ENCODE peak calls at places on chromosomes 3 and 15, in four cellular contexts. R, F, C and D are unnamed samples.

GRCh38 chr3:17320266-17320665 is 422.2 kb downstream of the TBC1D5 start:
- DNase-seq in R (no peak), C (no peak), F (no peak), D (peak; percentile 46)

GRCh38 chr3:13879102-13879945 is 547 bp downstream of the WNT7A start:
- DNase-seq in C (no peak), F (no peak), R (peak; percentile 11), D (peak; percentile 33)

GRCh38 chr3:189169728-189170127 is 2.0 kb upstream of the TPRG1 start:
- DNase-seq in C (no peak), F (no peak), R (no peak), D (no peak)

GRCh38 chr3:172622916-172623700 is 87.8 kb downstream of the NCEH1 start:
- DNase-seq in R (peak; percentile 70), C (no peak), F (peak; percentile 33), D (peak; percentile 70)

GRCh38 chr15:83930813-83931212 is 276.9 kb downstream of the ADAMTSL3 start:
- DNase-seq in C (no peak), R (no peak), F (peak; percentile 33), D (no peak)

GRCh38 chr15:73265536-73266153 is 103.1 kb downstream of the HCN4 start:
- DNase-seq in C (peak; percentile 16), F (peak; percentile 2), R (peak; percentile 53), D (peak; percentile 71)

GRCh38 chr3:64732570-64732969 is 44.8 kb upstream of the ADAMTS9 start:
- DNase-seq in F (no peak), C (no peak), R (peak; percentile 58), D (peak; percentile 33)

GRCh38 chr15:26087395-26087794 is 224.3 kb upstream of the ATP10A start:
- DNase-seq in C (no peak), R (peak; percentile 6), F (no peak), D (no peak)

GRCh38 chr3:151843275-151843674 is 29.4 kb downstream of the AADAC start:
- DNase-seq in F (no peak), C (no peak), R (no peak), D (peak; percentile 33)

GRCh38 chr15:36177590-36178281 is 401.7 kb upstream of the CDIN1 start:
- DNase-seq in R (peak; percentile 66), F (peak; percentile 90), C (no peak), D (no peak)

GRCh38 chr15:72306211-72306785 is 13.7 kb downstream of the CELF6 start:
- DNase-seq in C (no peak), F (no peak), R (peak; percentile 49), D (no peak)

GRCh38 chr15:91578511-91578910 is 275.0 kb upstream of the SLCO3A1 start:
- DNase-seq in R (no peak), C (no peak), F (no peak), D (no peak)

GRCh38 chr15:69893863-69894262 is 203.9 kb downstream of the TLE3 start:
- DNase-seq in C (no peak), R (peak; percentile 10), F (no peak), D (no peak)

GRCh38 chr3:196163687-196164493 is 47.3 kb downstream of the ZDHHC19 start:
- DNase-seq in R (no peak), F (no peak), C (no peak), D (peak; percentile 27)

GRCh38 chr3:58628823-58629562 is 37.6 kb downstream of the FAM3D start:
- DNase-seq in C (no peak), R (peak; percentile 97), F (no peak), D (no peak)

GRCh38 chr3:170037463-170038433 is at the start of gene GPR160:
- DNase-seq in C (peak; percentile 71), F (peak; percentile 81), R (peak; percentile 62), D (peak; percentile 75)

GRCh38 chr15:67707520-67708283 is 117.6 kb upstream of the SKOR1 start:
- DNase-seq in C (no peak), F (no peak), R (no peak), D (no peak)

GRCh38 chr15:67144609-67145306 is 79.4 kb downstream of the SMAD3 start:
- DNase-seq in F (no peak), C (no peak), R (peak; percentile 29), D (peak; percentile 96)